ENCODE peak calls at places on chromosomes 13 and 19, in five cellular contexts. A is BE2C, U is left kidney, L is fibroblast of the conjunctiva, V is H7. R is an unnamed sample.

GRCh38 chr19:35114656-35115537 is 726 bp upstream of the FXYD3 start:
- DNase-seq in A (peak; percentile 74), U (peak; percentile 94), L (no peak), V (peak; percentile 97), R (no peak)

GRCh38 chr19:38744298-38744681 is at the start of gene CAPN12:
- DNase-seq in A (no peak), U (no peak), L (no peak), V (peak; percentile 31), R (no peak)

GRCh38 chr19:6682607-6683128 is 12.7 kb upstream of the TNFSF14 start:
- DNase-seq in A (no peak), U (no peak), L (no peak), V (no peak), R (no peak)

GRCh38 chr13:107824636-107825035 is 390.7 kb downstream of the LIG4 start:
- DNase-seq in A (no peak), U (peak; percentile 73), L (no peak), V (no peak), R (no peak)

GRCh38 chr19:57171551-57172081 is 4.3 kb upstream of the DUXA start:
- DNase-seq in A (peak; percentile 63), U (peak; percentile 88), L (no peak), V (peak; percentile 89), R (no peak)

GRCh38 chr13:30690282-30691188 is 44.8 kb upstream of the ALOX5AP start:
- DNase-seq in A (no peak), U (peak; percentile 46), L (peak; percentile 93), V (no peak), R (peak; percentile 39)

GRCh38 chr13:94431987-94432386 is 47.5 kb downstream of the DCT start:
- DNase-seq in A (no peak), U (no peak), L (no peak), V (no peak), R (no peak)

GRCh38 chr19:12791345-12792047 is at the start of gene JUNB:
- DNase-seq in A (peak; percentile 98), U (peak; percentile 97), L (peak; percentile 96), V (peak; percentile 92), R (peak; percentile 93)

GRCh38 chr19:33139165-33139564 is 7.3 kb downstream of the WDR88 start:
- DNase-seq in A (no peak), U (no peak), L (no peak), V (peak; percentile 42), R (no peak)

GRCh38 chr19:18173054-18173571 is 500 bp upstream of the IFI30 start:
- DNase-seq in A (no peak), U (no peak), L (no peak), V (peak; percentile 78), R (no peak)

GRCh38 chr13:101242720-101243119 is 173.6 kb downstream of the NALCN start:
- DNase-seq in A (no peak), U (no peak), L (no peak), V (no peak), R (no peak)

GRCh38 chr13:32033744-32034143 is 2.2 kb downstream of the FRY start:
- DNase-seq in A (no peak), U (no peak), L (no peak), V (no peak), R (no peak)

GRCh38 chr13:62626771-62627170 is 1211.1 kb upstream of the PCDH20 start:
- DNase-seq in A (no peak), U (no peak), L (no peak), V (peak; percentile 45), R (no peak)

GRCh38 chr13:76455960-76456359 is 430.2 kb downstream of the KCTD12 start:
- DNase-seq in A (no peak), U (peak; percentile 77), L (no peak), V (no peak), R (no peak)

GRCh38 chr13:31046711-31047279 is 114.3 kb downstream of the TEX26 start:
- DNase-seq in A (peak; percentile 90), U (peak; percentile 87), L (no peak), V (no peak), R (no peak)

GRCh38 chr19:14301150-14301549 is 80.1 kb upstream of the ADGRE5 start:
- DNase-seq in A (no peak), U (no peak), L (no peak), V (no peak), R (no peak)

GRCh38 chr19:41886761-41887710 is 4.1 kb downstream of the ARHGEF1 start:
- DNase-seq in A (no peak), U (no peak), L (no peak), V (no peak), R (no peak)

GRCh38 chr13:111385182-111385857 is 64.9 kb downstream of the TEX29 start:
- DNase-seq in A (no peak), U (no peak), L (no peak), V (no peak), R (no peak)

R was measured in RKO.